ENCODE peak calls at places on chromosomes 5 and 9, in eight cellular contexts. E is CD14-positive monocyte, D is natural killer cell, O is Calu3, M is MCF 10A, Q is lower leg skin, P is IMR-90, T is AG04449. S is an unnamed sample.

GRCh38 chr9:76852026-76852425 is 53.9 kb downstream of the PRUNE2 start:
- DNase-seq in E (no peak), D (no peak), O (no peak), M (no peak), Q (no peak), P (no peak), T (no peak), S (no peak)

GRCh38 chr9:92061184-92061583 is 54.0 kb downstream of the SPTLC1 start:
- DNase-seq in E (no peak), D (no peak), O (no peak), M (no peak), Q (no peak), P (no peak), T (no peak), S (no peak)

GRCh38 chr5:84088996-84089395 is 295.7 kb downstream of the EDIL3 start:
- DNase-seq in E (no peak), D (no peak), O (peak), M (peak), Q (no peak), P (peak), T (no peak), S (peak)

GRCh38 chr9:73042155-73042554 is 89.3 kb upstream of the ALDH1A1 start:
- DNase-seq in E (no peak), D (no peak), O (no peak), M (no peak), Q (no peak), P (no peak), T (no peak), S (peak)

GRCh38 chr5:72079288-72079687 is 28.0 kb upstream of the MAP1B start:
- DNase-seq in E (no peak), D (no peak), O (peak), M (no peak), Q (no peak), P (no peak), T (no peak), S (no peak)

GRCh38 chr5:55865831-55866230 is 14.7 kb downstream of the IL31RA start:
- DNase-seq in E (no peak), D (no peak), O (no peak), M (no peak), Q (no peak), P (peak), T (no peak), S (no peak)

GRCh38 chr5:172009536-172010270 is 3.3 kb upstream of the FBXW11 start:
- DNase-seq in E (no peak), D (no peak), O (no peak), M (no peak), Q (no peak), P (no peak), T (no peak), S (no peak)

GRCh38 chr5:155147222-155147621 is 133.7 kb downstream of the KIF4B start:
- DNase-seq in E (no peak), D (no peak), O (no peak), M (peak), Q (no peak), P (no peak), T (no peak), S (no peak)

GRCh38 chr5:124842725-124843595 is 96.5 kb upstream of the ZNF608 start:
- DNase-seq in E (no peak), D (no peak), O (no peak), M (no peak), Q (no peak), P (no peak), T (no peak), S (no peak)

GRCh38 chr9:98808879-98809278 is 1.4 kb downstream of the GALNT12 start:
- DNase-seq in E (no peak), D (no peak), O (peak), M (no peak), Q (no peak), P (no peak), T (no peak), S (no peak)

GRCh38 chr5:60652206-60652605 is 47.8 kb downstream of the DEPDC1B start:
- DNase-seq in E (peak), D (no peak), O (no peak), M (peak), Q (no peak), P (peak), T (peak), S (peak)

GRCh38 chr5:115418788-115419187 is 122.3 kb upstream of the CCDC112 start:
- DNase-seq in E (no peak), D (no peak), O (no peak), M (peak), Q (no peak), P (no peak), T (no peak), S (no peak)

GRCh38 chr9:127319366-127320121 is 55.0 kb downstream of the GARNL3 start:
- DNase-seq in E (no peak), D (no peak), O (no peak), M (no peak), Q (no peak), P (no peak), T (no peak), S (no peak)

GRCh38 chr9:97710356-97711222 is 13.4 kb upstream of the XPA start:
- DNase-seq in E (no peak), D (no peak), O (peak), M (peak), Q (no peak), P (peak), T (no peak), S (peak)

GRCh38 chr9:70413798-70414775 is at the start of gene KLF9:
- DNase-seq in E (peak), D (peak), O (peak), M (peak), Q (peak), P (peak), T (peak), S (peak)

GRCh38 chr9:115198018-115198417 is 80.1 kb upstream of the TNC start:
- DNase-seq in E (no peak), D (no peak), O (no peak), M (peak), Q (no peak), P (peak), T (no peak), S (no peak)

GRCh38 chr5:103862398-103862797 is 299.8 kb upstream of the NUDT12 start:
- DNase-seq in E (no peak), D (no peak), O (no peak), M (no peak), Q (no peak), P (no peak), T (no peak), S (peak)

GRCh38 chr5:9954869-9955268 is 294.8 kb downstream of the ATPSCKMT start:
- DNase-seq in E (no peak), D (no peak), O (no peak), M (no peak), Q (no peak), P (no peak), T (no peak), S (no peak)

GRCh38 chr9:16236882-16237281 is 633.6 kb downstream of the BNC2 start:
- DNase-seq in E (no peak), D (no peak), O (no peak), M (no peak), Q (no peak), P (peak), T (no peak), S (no peak)

GRCh38 chr5:59562756-59563389 is 330.7 kb downstream of the PDE4D start:
- DNase-seq in E (no peak), D (peak), O (peak), M (peak), Q (no peak), P (peak), T (peak), S (no peak)

GRCh38 chr5:10036136-10036535 is 213.6 kb downstream of the ATPSCKMT start:
- DNase-seq in E (no peak), D (no peak), O (no peak), M (peak), Q (no peak), P (peak), T (peak), S (peak)

GRCh38 chr9:108859459-108860114 is 2.5 kb upstream of the ACTL7A start:
- DNase-seq in E (no peak), D (no peak), O (no peak), M (peak), Q (no peak), P (no peak), T (no peak), S (no peak)

GRCh38 chr5:58641533-58641932 is 58.7 kb downstream of the RAB3C start:
- DNase-seq in E (no peak), D (no peak), O (no peak), M (peak), Q (no peak), P (no peak), T (no peak), S (no peak)

GRCh38 chr9:27726244-27727141 is 153.2 kb upstream of the C9orf72 start:
- DNase-seq in E (peak), D (no peak), O (peak), M (peak), Q (no peak), P (peak), T (peak), S (peak)

GRCh38 chr9:129886226-129887174 is 51.2 kb downstream of the USP20 start:
- DNase-seq in E (no peak), D (peak), O (no peak), M (no peak), Q (no peak), P (no peak), T (no peak), S (no peak)

GRCh38 chr9:105026451-105026850 is 98.5 kb upstream of the ABCA1 start:
- DNase-seq in E (no peak), D (no peak), O (no peak), M (no peak), Q (no peak), P (peak), T (peak), S (no peak)

GRCh38 chr5:74581988-74582365 is 58.6 kb downstream of the ENC1 start:
- DNase-seq in E (no peak), D (no peak), O (peak), M (no peak), Q (no peak), P (no peak), T (no peak), S (no peak)

GRCh38 chr9:89187950-89188349 is 9.3 kb upstream of the SHC3 start:
- DNase-seq in E (no peak), D (no peak), O (no peak), M (no peak), Q (no peak), P (no peak), T (no peak), S (no peak)

GRCh38 chr9:121182976-121183375 is 18.7 kb downstream of the RAB14 start:
- DNase-seq in E (no peak), D (no peak), O (no peak), M (no peak), Q (no peak), P (no peak), T (no peak), S (no peak)

GRCh38 chr9:127763918-127764384 is 14.5 kb downstream of the SH2D3C start:
- DNase-seq in E (peak), D (peak), O (peak), M (peak), Q (no peak), P (no peak), T (no peak), S (no peak)

GRCh38 chr5:337565-338130 is 16.1 kb downstream of the AHRR start:
- DNase-seq in E (no peak), D (no peak), O (peak), M (peak), Q (peak), P (peak), T (no peak), S (no peak)

GRCh38 chr5:171450423-171451246 is 31.2 kb downstream of the FGF18 start:
- DNase-seq in E (peak), D (no peak), O (peak), M (peak), Q (peak), P (peak), T (peak), S (peak)

GRCh38 chr9:101270325-101270701 is 114.5 kb downstream of the BAAT start:
- DNase-seq in E (no peak), D (no peak), O (no peak), M (peak), Q (no peak), P (no peak), T (no peak), S (no peak)

GRCh38 chr9:19650292-19650691 is 138.5 kb downstream of the SLC24A2 start:
- DNase-seq in E (no peak), D (no peak), O (no peak), M (no peak), Q (no peak), P (no peak), T (no peak), S (no peak)

GRCh38 chr5:82389347-82389746 is 111.2 kb upstream of the RPS23 start:
- DNase-seq in E (no peak), D (no peak), O (no peak), M (no peak), Q (no peak), P (no peak), T (no peak), S (no peak)

GRCh38 chr9:34517185-34517584 is 5.6 kb downstream of the ENHO start:
- DNase-seq in E (no peak), D (no peak), O (no peak), M (no peak), Q (no peak), P (no peak), T (no peak), S (no peak)

GRCh38 chr9:87494970-87495471 is 2.6 kb upstream of the DAPK1 start:
- DNase-seq in E (no peak), D (no peak), O (no peak), M (peak), Q (no peak), P (no peak), T (no peak), S (no peak)

GRCh38 chr9:137326436-137327060 is 24.5 kb upstream of the NRARP start:
- DNase-seq in E (peak), D (no peak), O (no peak), M (no peak), Q (peak), P (no peak), T (no peak), S (no peak)

GRCh38 chr9:137336735-137337134 is 34.7 kb upstream of the NRARP start:
- DNase-seq in E (no peak), D (no peak), O (no peak), M (no peak), Q (no peak), P (no peak), T (no peak), S (no peak)

GRCh38 chr9:137333016-137333726 is 31.1 kb upstream of the NRARP start:
- DNase-seq in E (no peak), D (no peak), O (no peak), M (no peak), Q (peak), P (peak), T (no peak), S (no peak)

GRCh38 chr9:137330689-137331088 is 28.6 kb upstream of the NRARP start:
- DNase-seq in E (no peak), D (no peak), O (no peak), M (no peak), Q (peak), P (no peak), T (no peak), S (no peak)

DNA sequence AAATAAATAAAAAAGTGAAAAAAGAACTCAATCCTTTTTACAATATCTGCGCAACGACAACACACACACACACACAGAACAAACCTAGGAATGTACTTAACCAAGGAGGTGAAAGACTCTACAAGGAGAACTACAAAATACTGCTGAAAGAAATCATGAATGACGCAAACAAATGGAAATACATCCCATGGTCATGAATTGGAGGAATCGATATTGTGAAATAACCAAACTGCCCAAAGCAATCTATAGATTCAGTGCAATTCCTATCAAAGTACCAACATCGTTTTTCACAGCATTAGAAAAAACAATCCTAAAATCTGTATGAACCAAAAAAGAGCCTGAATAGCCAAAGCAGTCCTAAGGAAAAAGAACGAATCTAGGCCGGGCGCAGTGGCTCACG is 29.9 kb upstream of the NRARP start:
- DNase-seq in E (no peak), D (no peak), O (no peak), M (no peak), Q (no peak), P (no peak), T (no peak), S (no peak)
- TF ChIP-seq CTCF in E (no peak), D (no peak), O (no peak), M (no peak), Q (no peak), P (no peak), T (no peak), S (no peak)

DNA sequence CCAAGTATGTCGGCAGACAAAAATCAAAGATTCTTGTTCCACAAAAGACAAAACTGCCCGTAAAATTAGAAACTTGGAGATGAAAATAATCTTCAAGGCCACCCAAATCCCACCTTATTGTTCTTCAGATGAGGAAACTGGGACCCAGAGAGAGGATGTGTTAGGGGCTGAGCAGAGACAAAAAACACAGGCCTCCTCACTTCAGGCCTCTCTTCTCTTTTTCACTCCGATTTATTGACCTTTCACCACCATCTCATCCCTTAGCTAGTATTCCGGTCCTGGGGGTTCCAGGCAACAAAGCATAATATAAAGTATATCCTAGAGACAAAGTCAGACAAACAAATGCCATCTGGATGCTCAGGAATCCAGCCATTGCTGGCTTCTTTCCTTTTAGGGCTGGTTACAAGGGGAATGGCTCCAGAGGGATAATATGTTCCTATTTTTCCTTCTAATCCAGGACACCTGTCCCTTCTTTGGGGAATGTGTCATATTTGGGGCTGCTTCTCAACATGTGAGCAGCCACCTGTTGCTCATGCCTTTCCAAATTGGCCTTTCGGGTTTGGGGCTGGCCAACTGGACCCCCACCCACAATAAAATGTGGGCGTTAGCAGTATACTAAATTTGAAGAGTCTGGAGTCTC is 42.2 kb upstream of the AFAP1L1 start:
- DNase-seq in E (no peak), D (no peak), O (no peak), M (no peak), Q (no peak), P (no peak), T (no peak), S (no peak)
- TF ChIP-seq CTCF in E (peak), D (no peak), O (peak), M (no peak), Q (no peak), P (no peak), T (no peak), S (no peak)

GRCh38 chr5:176780071-176780850 is 30.1 kb upstream of the UNC5A start:
- DNase-seq in E (no peak), D (no peak), O (no peak), M (no peak), Q (peak), P (no peak), T (no peak), S (no peak)
- TF ChIP-seq CTCF in E (no peak), D (no peak), O (no peak), M (no peak), Q (no peak), P (no peak), T (no peak), S (no peak)

GRCh38 chr9:134373269-134373668 is 47.0 kb downstream of the RXRA start:
- DNase-seq in E (no peak), D (no peak), O (no peak), M (peak), Q (no peak), P (no peak), T (no peak), S (no peak)
- TF ChIP-seq CTCF in E (peak), D (peak), O (no peak), M (peak), Q (no peak), P (no peak), T (no peak), S (peak)

DNA sequence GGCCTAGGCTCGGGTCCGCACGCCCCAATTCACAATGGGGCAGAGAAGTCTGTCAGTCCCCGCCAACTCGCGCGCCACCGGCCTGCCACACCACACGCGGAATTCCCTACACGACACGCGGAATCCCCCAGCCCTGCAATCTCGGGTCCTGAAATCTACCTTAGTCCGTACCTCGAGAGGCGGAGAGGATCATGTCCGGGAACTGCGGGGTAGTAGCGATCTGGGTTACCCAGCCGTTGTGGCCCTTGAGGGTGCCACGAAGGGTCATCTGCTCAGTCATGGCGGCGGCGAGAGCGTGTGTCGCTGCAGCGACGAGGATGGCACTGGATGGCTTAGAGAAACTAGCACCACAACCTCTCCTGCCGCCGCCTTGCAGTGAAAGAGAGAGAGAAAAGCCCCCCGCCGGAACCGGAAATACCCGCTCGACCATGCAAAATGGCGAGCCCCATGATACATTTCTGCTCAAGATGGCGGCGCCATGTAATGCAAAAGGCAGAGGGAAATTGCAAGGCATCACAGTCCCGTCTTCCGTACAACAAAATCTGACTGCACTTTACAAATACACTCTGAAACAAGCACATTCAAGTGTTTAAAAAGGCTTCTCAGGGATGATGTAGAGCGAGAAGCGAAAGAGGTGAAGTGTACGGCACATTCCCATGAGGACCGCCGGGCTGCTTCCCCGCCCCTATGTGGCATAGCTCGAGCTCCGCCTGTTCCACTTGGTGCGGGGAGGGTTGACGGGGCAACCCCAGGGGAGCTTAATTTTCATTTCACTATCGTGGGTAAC is at the start of gene RACK1:
- DNase-seq in E (peak), D (peak), O (peak), M (peak), Q (peak), P (peak), T (peak), S (peak)
- TF ChIP-seq CTCF in E (no peak), D (no peak), O (no peak), M (no peak), Q (no peak), P (no peak), T (no peak), S (no peak)

DNA sequence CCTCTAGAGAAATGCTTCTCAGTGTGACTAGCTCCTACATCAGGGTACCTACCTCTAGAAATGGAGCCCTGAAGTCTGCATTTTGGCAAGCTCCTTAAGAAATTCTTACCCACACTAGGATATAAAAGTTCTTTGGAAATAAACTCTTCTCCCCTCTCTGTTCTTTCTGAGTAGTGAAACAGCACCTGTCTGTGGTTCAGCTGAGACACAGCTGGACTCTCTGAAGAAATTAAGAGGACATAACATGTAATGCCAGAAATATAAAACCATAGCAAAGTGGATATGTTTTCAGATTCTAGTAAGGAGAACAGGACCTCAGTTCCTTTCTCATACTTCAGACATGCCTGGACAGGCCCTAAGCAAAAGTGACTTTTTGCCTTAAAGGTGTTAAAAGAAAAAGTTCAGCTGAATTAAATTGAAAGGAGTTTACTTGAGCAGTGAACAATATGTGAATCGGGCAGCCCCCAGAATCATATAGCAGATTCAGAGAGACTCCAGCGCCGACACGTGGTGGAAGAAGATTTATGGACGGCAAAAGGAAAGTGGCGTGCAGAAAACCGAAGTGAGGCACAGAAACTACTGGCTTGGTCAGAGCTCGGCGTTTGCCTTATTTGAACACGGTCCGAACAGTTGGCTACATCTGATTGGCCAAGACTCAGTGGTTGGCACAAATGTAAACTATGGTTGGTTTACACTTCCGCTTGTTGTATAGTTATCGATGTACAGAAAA is 64.5 kb downstream of the PRKACG start:
- DNase-seq in E (no peak), D (no peak), O (no peak), M (no peak), Q (no peak), P (no peak), T (no peak), S (no peak)
- TF ChIP-seq CTCF in E (no peak), D (no peak), O (no peak), M (no peak), Q (no peak), P (peak), T (no peak), S (peak)